ENCODE peak calls at places on chromosomes 6 and 20, in six cellular contexts. Y is lower lobe of right lung, V is fibroblast of lung, U is heart left ventricle, Z is upper lobe of left lung, T is A549. S is an unnamed sample.

GRCh38 chr6:21533678-21534077 is 59.9 kb upstream of the SOX4 start:
- DNase-seq in V (no peak), Z (no peak), Y (no peak), U (no peak), T (no peak), S (no peak)

GRCh38 chr20:51470907-51471411 is 71.6 kb downstream of the NFATC2 start:
- DNase-seq in T (no peak), Y (no peak), Z (no peak), V (no peak), U (no peak), S (no peak)

GRCh38 chr20:38278763-38279162 is 18.2 kb upstream of the KIAA1755 start:
- DNase-seq in T (no peak), U (no peak), Z (no peak), Y (no peak), V (no peak), S (no peak)

GRCh38 chr6:51323056-51323455 is 504.4 kb downstream of the TFAP2B start:
- DNase-seq in T (no peak), V (no peak), Y (no peak), Z (no peak), U (no peak), S (no peak)

GRCh38 chr6:111265842-111266241 is 178.5 kb downstream of the SLC16A10 start:
- DNase-seq in T (no peak), U (no peak), V (no peak), Z (no peak), Y (no peak), S (no peak)

GRCh38 chr6:34515473-34516387 is 40.4 kb downstream of the SPDEF start:
- DNase-seq in V (no peak), Z (no peak), T (no peak), Y (peak; percentile 24), U (no peak), S (no peak)

GRCh38 chr6:135006386-135006914 is 48.2 kb downstream of the HBS1L start:
- DNase-seq in Z (no peak), T (no peak), Y (no peak), V (no peak), U (no peak), S (no peak)

GRCh38 chr6:149393002-149393679 is 6.9 kb upstream of the SUMO4 start:
- DNase-seq in U (no peak), T (no peak), Z (no peak), V (no peak), Y (no peak), S (no peak)

GRCh38 chr6:89768324-89768723 is 51.3 kb downstream of the MDN1 start:
- DNase-seq in Y (no peak), V (no peak), Z (no peak), T (no peak), U (no peak), S (no peak)

GRCh38 chr20:32518593-32519366 is 66.4 kb downstream of the NOL4L start:
- DNase-seq in T (no peak), Z (no peak), U (peak; percentile 21), V (no peak), Y (peak; percentile 30), S (no peak)

GRCh38 chr6:156427345-156427744 is 349.8 kb upstream of the ARID1B start:
- DNase-seq in T (peak; percentile 57), U (peak; percentile 72), V (peak; percentile 90), Z (peak; percentile 27), Y (no peak), S (peak; percentile 75)

GRCh38 chr20:32911355-32911754 is 52.6 kb downstream of the EFCAB8 start:
- DNase-seq in U (no peak), Y (peak; percentile 10), Z (no peak), T (no peak), V (no peak), S (no peak)

GRCh38 chr20:11978496-11978895 is 60.8 kb downstream of the BTBD3 start:
- DNase-seq in Y (no peak), Z (no peak), V (peak; percentile 1), U (no peak), T (no peak), S (no peak)

GRCh38 chr6:158861686-158862381 is 42.7 kb upstream of the EZR start:
- DNase-seq in Z (no peak), T (no peak), Y (no peak), U (no peak), V (peak; percentile 19), S (no peak)

GRCh38 chr20:50244352-50245149 is 53.9 kb downstream of the CEBPB start:
- DNase-seq in Z (no peak), U (peak; percentile 6), T (no peak), V (no peak), Y (no peak), S (no peak)

GRCh38 chr6:147287869-147288271 is 83.7 kb downstream of the STXBP5 start:
- DNase-seq in Y (no peak), T (peak; percentile 17), Z (no peak), V (peak; percentile 30), U (no peak), S (no peak)

GRCh38 chr6:42075159-42075838 is 25.0 kb downstream of the TAF8 start:
- DNase-seq in Y (peak; percentile 84), Z (peak; percentile 78), U (peak; percentile 76), V (peak; percentile 80), T (peak; percentile 62), S (peak; percentile 88)

GRCh38 chr6:119255492-119255891 is 94.1 kb downstream of the MAN1A1 start:
- DNase-seq in T (no peak), Z (no peak), U (no peak), Y (no peak), V (no peak), S (no peak)

GRCh38 chr6:42281570-42281969 is 63.9 kb upstream of the MRPS10 start:
- DNase-seq in V (no peak), T (no peak), U (no peak), Y (no peak), Z (no peak), S (no peak)

GRCh38 chr6:25494469-25494868 is 157.5 kb upstream of the SCGN start:
- DNase-seq in U (no peak), T (no peak), Z (no peak), V (no peak), Y (no peak), S (no peak)

GRCh38 chr6:114739656-114740055 is 396.8 kb upstream of the HS3ST5 start:
- DNase-seq in U (peak; percentile 7), Z (no peak), T (no peak), V (no peak), Y (no peak), S (no peak)

GRCh38 chr6:101116337-101116736 is 235.2 kb upstream of the ASCC3 start:
- DNase-seq in Z (no peak), U (no peak), T (no peak), V (no peak), Y (no peak), S (no peak)

GRCh38 chr6:72619883-72620696 is 1.8 kb upstream of the KCNQ5 start:
- DNase-seq in T (no peak), Z (peak; percentile 34), U (peak; percentile 28), Y (peak; percentile 50), V (no peak), S (no peak)

GRCh38 chr6:124964764-124965105 is 2.5 kb downstream of the RNF217 start:
- DNase-seq in T (no peak), U (no peak), Z (no peak), V (no peak), Y (no peak), S (no peak)

GRCh38 chr6:152637422-152638047 is 373 bp upstream of the SYNE1 start:
- DNase-seq in Y (no peak), V (peak; percentile 25), T (peak; percentile 5), U (no peak), Z (no peak), S (no peak)

GRCh38 chr6:26197736-26198625 is 110.8 kb downstream of the HFE start:
- DNase-seq in V (peak; percentile 39), T (no peak), Y (no peak), Z (no peak), U (peak; percentile 26), S (no peak)

GRCh38 chr6:166942393-166943168 is 13.8 kb downstream of the RNASET2 start:
- DNase-seq in Y (peak; percentile 62), T (no peak), U (no peak), Z (peak; percentile 56), V (peak; percentile 30), S (no peak)

GRCh38 chr20:17059465-17059864 is 167.4 kb upstream of the PCSK2 start:
- DNase-seq in Y (no peak), T (peak; percentile 8), Z (peak; percentile 67), U (no peak), V (no peak), S (no peak)
- H3K9me3 ChIP-seq in Y (peaks cover 6% of the 10 kb centered on the region), T (peaks cover 8% of the 10 kb centered on the region), Z (peaks cover 9% of the 10 kb centered on the region), U (peaks cover 26% of the 10 kb centered on the region), V (no peaks in the 10 kb centered on the region), S (no peaks in the 10 kb centered on the region)

DNA sequence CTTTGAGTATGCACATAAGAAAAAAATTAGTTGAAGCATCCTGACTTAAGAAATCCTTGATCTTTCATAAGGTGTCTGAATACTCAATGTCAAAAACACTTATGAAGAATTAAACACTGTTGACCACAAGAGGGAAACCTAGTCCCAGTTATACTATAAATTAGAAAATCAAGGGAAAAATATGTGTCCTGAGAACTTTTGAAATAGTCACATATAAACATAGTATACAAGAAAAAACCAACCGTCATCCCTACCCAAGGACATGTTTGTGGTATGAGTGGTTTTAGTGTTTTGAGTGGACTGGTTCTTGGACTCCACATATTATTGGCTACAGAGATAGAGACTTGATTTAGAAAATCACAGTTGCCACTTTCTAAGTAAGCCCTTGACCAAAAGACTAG is 7.6 kb upstream of the HLA-DRA start:
- DNase-seq in V (peak; percentile 56), Y (no peak), T (peak; percentile 21), U (no peak), Z (no peak), S (no peak)
- TF ChIP-seq CTCF in V (no peak), Y (peak; percentile 59), T (peak; percentile 49), U (peak; percentile 41), Z (peak; percentile 63), S (peak; percentile 52)

DNA sequence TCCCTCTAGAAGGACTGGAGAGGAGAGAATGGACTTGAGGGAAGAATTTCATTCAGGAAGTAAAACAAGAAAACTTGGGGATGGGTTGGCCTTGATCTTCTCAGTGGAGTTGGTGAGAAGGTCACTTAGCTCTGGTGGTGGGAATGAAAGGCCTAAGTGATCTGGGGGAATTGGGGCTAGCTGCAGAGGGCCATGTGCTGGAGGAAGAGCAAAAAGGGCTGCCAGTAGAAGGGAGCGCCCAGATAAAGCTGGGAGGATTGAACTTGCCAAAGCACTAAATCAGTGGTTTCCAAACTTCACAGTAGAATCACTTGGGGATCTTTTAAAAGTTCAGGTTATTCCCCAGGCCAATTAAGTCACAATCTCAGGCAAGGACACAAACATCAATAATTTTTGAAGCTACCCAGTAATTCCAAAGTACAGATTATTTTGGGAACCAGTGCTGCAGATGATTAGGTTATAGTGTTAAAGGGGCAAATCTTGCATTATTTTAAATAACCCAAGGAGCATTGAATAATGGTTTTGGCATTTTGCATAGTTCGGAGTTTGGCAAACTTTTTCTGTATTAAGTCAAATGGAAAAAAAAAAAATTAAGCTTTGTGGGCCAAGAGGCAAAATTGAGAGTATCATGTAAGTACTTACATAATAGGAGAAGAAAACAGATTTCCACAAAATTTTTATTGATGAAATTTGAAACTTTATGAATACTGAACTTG is 36.5 kb upstream of the RFPL4B start:
- DNase-seq in Y (no peak), U (no peak), Z (no peak), V (peak; percentile 39), T (no peak), S (no peak)
- H3K4me3 ChIP-seq in Y (no peak overlapping the region), U (no peak overlapping the region), Z (no peak overlapping the region), V (no peak overlapping the region), T (no peak overlapping the region), S (no peak overlapping the region)

DNA sequence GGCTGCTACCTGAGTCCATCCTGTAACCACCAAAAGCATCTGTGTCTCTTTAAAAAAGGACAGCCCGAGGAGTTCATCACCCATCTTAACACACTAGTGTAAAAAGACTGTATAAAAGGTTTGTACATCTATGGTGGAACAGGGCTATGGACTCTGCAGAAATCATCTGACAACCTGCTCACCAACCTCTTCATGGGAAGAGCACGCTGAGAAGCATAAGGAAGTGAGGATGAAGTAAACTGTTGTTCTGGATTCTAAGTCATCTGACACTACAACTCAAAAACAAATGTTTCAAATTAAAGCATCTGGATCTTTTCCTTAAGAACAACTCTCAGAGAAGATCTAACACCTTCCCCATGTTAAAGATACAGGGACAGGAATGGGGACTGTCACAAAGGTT is 5.4 kb downstream of the IFNGR1 start:
- DNase-seq in U (no peak), V (no peak), Y (no peak), Z (no peak), T (no peak), S (no peak)
- H3K9me3 ChIP-seq in U (no peaks in the 10 kb centered on the region), V (no peaks in the 10 kb centered on the region), Y (no peaks in the 10 kb centered on the region), Z (no peaks in the 10 kb centered on the region), T (no peaks in the 10 kb centered on the region), S (no peaks in the 10 kb centered on the region)